ENCODE peak calls at places on chromosomes 16 and 17, in six cellular contexts. Z, K, T, B, Y and Q are unnamed samples. For H3K36me3, the result is how much of the 10 kb centered on the place peaks cover.

GRCh38 chr17:44502598-44503079 is 567 bp downstream of the GPATCH8 start:
- DNase-seq in Z (peak), K (peak), T (no peak), B (no peak), Y (no peak), Q (no peak)

GRCh38 chr16:61792194-61792904 is 243.9 kb downstream of the CDH8 start:
- DNase-seq in Z (no peak), K (no peak), T (no peak), B (no peak), Y (no peak), Q (no peak)

GRCh38 chr16:81541314-81541713 is 96.7 kb downstream of the CMIP start:
- DNase-seq in Z (no peak), K (no peak), T (no peak), B (no peak), Y (no peak), Q (no peak)

GRCh38 chr17:76855105-76855504 is 13.1 kb upstream of the MGAT5B start:
- DNase-seq in Z (no peak), K (no peak), T (no peak), B (no peak), Y (no peak), Q (no peak)

GRCh38 chr17:44083250-44083849 is 12.8 kb downstream of the G6PC3 start:
- DNase-seq in Z (no peak), K (no peak), T (no peak), B (no peak), Y (no peak), Q (no peak)

GRCh38 chr17:27552467-27552779 is 78.6 kb upstream of the LGALS9 start:
- DNase-seq in Z (no peak), K (peak), T (no peak), B (no peak), Y (no peak), Q (no peak)

GRCh38 chr16:4319454-4319853 is 3.6 kb downstream of the GLIS2 start:
- DNase-seq in Z (no peak), K (no peak), T (no peak), B (no peak), Y (no peak), Q (peak)

GRCh38 chr16:9808210-9808609 is 374.0 kb downstream of the GRIN2A start:
- DNase-seq in Z (no peak), K (no peak), T (no peak), B (no peak), Y (no peak), Q (no peak)

GRCh38 chr17:6986676-6987075 is 9.2 kb upstream of the ALOX12 start:
- DNase-seq in Z (no peak), K (no peak), T (no peak), B (no peak), Y (no peak), Q (no peak)

GRCh38 chr17:3963214-3964201 is 729 bp downstream of the ATP2A3 start:
- DNase-seq in Z (no peak), K (peak), T (no peak), B (peak), Y (no peak), Q (no peak)

GRCh38 chr16:60907645-60908044 is 1128.6 kb downstream of the CDH8 start:
- DNase-seq in Z (no peak), K (no peak), T (no peak), B (no peak), Y (no peak), Q (no peak)

GRCh38 chr16:27367463-27368357 is 34.3 kb upstream of the IL21R start:
- DNase-seq in Z (peak), K (peak), T (peak), B (peak), Y (peak), Q (peak)

GRCh38 chr16:77468831-77469230 is 34.0 kb upstream of the ADAMTS18 start:
- DNase-seq in Z (no peak), K (no peak), T (no peak), B (no peak), Y (no peak), Q (no peak)

GRCh38 chr16:67758006-67758405 is 38.9 kb upstream of the GFOD2 start:
- DNase-seq in Z (no peak), K (no peak), T (no peak), B (no peak), Y (no peak), Q (no peak)

GRCh38 chr17:82806645-82807044 is 33.2 kb downstream of the ZNF750 start:
- DNase-seq in Z (no peak), K (no peak), T (no peak), B (no peak), Y (no peak), Q (no peak)

GRCh38 chr17:48483471-48484131 is 47.2 kb downstream of the HOXB1 start:
- DNase-seq in Z (no peak), K (no peak), T (no peak), B (no peak), Y (no peak), Q (no peak)

GRCh38 chr17:2059125-2059836 is 4.4 kb downstream of the HIC1 start:
- DNase-seq in Z (no peak), K (no peak), T (no peak), B (no peak), Y (no peak), Q (no peak)

GRCh38 chr16:1458336-1458976 is 14.1 kb upstream of the CCDC154 start:
- DNase-seq in Z (no peak), K (no peak), T (no peak), B (no peak), Y (no peak), Q (no peak)

GRCh38 chr16:31377210-31377903 is 15.8 kb upstream of the ITGAD start:
- DNase-seq in Z (no peak), K (peak), T (no peak), B (no peak), Y (no peak), Q (no peak)

GRCh38 chr17:59423903-59424302 is 92.4 kb downstream of the YPEL2 start:
- DNase-seq in Z (no peak), K (no peak), T (no peak), B (no peak), Y (no peak), Q (no peak)

GRCh38 chr17:61862105-61862574 is 1.2 kb downstream of the BRIP1 start:
- DNase-seq in Z (no peak), K (no peak), T (no peak), B (no peak), Y (no peak), Q (no peak)

GRCh38 chr17:1515640-1516402 is 591 bp downstream of the INPP5K start:
- DNase-seq in Z (no peak), K (peak), T (no peak), B (no peak), Y (no peak), Q (no peak)

GRCh38 chr16:4231367-4231766 is 10.5 kb downstream of the SRL start:
- DNase-seq in Z (no peak), K (no peak), T (no peak), B (no peak), Y (no peak), Q (no peak)

GRCh38 chr16:19744670-19745069 is 26.6 kb downstream of the IQCK start:
- DNase-seq in Z (no peak), K (peak), T (no peak), B (no peak), Y (no peak), Q (no peak)

GRCh38 chr17:38625482-38625881 is 19.7 kb upstream of the SRCIN1 start:
- DNase-seq in Z (no peak), K (no peak), T (no peak), B (no peak), Y (no peak), Q (no peak)

DNA sequence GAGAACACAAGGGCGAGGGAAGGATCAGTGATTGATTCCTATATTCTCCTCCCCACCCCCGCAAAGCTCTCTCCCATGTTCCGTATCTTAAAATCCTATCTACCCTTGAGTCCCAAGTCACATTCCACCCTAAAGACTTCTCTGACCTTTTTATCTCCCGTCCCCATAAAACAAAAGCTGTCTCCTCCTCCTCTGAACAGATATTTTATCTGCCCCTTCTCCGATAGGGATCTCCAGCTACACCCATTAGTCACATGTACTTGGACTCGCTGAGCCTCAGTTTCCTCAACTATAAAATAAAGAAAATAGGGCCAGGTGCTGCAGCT is 12.8 kb downstream of the GGA2 start:
- DNase-seq in Z (no peak), K (no peak), T (no peak), B (no peak), Y (no peak), Q (no peak)
- H3K36me3 ChIP-seq in Z (under half), K (under half), T (under half), B (under half), Y (under half), Q (under half)

GRCh38 chr17:60522889-60523626 is 3.0 kb downstream of the APPBP2 start:
- DNase-seq in Z (no peak), K (no peak), T (no peak), B (no peak), Y (no peak), Q (no peak)
- H3K4me3 ChIP-seq in Z (no peak), K (no peak), T (no peak), B (no peak), Y (no peak), Q (no peak)

GRCh38 chr17:78836420-78837021 is 4.1 kb downstream of the USP36 start:
- DNase-seq in Z (peak), K (no peak), T (no peak), B (no peak), Y (no peak), Q (no peak)
- H3K36me3 ChIP-seq in Z (half or more), K (under half), T (under half), B (under half), Y (under half), Q (half or more)

GRCh38 chr17:35242805-35243458 is at the start of gene SLFN5:
- DNase-seq in Z (peak), K (peak), T (peak), B (peak), Y (peak), Q (peak)

GRCh38 chr17:35242158-35242804 is 591 bp upstream of the SLFN5 start:
- DNase-seq in Z (peak), K (peak), T (peak), B (peak), Y (peak), Q (peak)

GRCh38 chr17:35240861-35241260 is 2.0 kb upstream of the SLFN5 start:
- DNase-seq in Z (no peak), K (no peak), T (no peak), B (no peak), Y (no peak), Q (no peak)

GRCh38 chr17:35239823-35240222 is 3.0 kb upstream of the SLFN5 start:
- DNase-seq in Z (no peak), K (no peak), T (no peak), B (no peak), Y (no peak), Q (no peak)

DNA sequence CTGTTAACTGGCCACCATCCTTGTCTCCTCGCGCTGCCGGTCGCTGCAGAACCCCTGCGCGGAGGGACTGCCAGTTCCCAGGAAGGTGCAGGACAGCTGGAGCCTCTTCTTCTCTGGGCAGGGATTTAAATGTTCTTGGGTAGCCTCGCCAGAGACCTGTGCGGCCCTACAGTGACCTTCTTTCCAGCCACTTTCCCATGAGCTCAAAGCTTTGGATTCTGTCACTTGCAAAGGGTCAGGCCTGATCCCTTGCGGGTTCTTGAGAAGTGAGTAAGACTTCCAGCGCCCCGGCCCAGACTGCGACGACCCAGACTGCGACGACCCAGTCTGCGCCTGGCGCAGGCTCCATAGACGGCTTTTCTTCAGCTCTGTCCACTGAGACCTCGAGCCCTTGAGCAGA is 1.4 kb upstream of the SLFN5 start:
- DNase-seq in Z (no peak), K (no peak), T (no peak), B (no peak), Y (no peak), Q (peak)
- H3K4me3 ChIP-seq in Z (no peak), K (peak), T (peak), B (peak), Y (no peak), Q (peak)

DNA sequence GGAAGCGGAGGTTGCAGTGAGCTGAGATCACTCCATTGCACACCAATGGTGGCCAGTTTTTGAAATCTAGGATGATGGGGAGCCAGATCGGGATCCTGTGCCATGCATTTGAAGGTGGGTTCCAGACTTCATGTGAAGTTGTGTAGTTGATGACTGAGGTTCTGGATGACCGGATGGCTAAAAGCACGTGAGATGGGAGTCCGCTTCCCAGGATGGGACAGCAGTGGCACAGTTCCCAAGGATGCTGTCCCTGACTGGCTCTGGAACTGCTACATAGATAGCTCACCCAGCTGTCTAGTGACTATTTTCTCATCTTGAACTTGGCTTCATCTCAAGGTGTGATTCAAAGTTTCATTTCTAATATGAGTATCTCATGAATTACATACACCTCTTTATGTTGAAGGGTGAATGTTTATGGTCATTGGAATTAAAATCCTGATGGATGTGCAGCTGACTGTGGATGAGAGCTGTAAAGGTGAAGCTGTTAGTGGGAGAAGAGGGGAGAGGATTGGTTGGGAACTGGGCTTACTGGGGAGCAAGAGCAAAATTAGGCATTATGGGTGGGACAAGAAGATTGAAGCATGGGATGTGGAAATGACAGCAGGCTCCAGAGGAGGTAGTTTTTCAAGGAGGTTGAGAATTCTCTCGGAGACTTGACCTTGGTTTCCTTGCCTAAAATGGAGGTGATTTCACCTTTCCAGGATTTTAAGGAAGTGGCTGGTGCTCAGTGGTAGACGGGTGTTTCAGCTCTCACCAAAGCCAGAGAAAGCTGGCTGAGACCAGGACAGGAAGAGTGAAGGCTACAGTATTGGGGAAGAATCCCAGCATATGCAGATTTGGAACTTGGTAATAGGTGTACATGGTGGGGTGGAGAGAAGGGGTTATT is 8.2 kb downstream of the TUFM start:
- DNase-seq in Z (no peak), K (no peak), T (no peak), B (no peak), Y (no peak), Q (no peak)
- H3K36me3 ChIP-seq in Z (half or more), K (under half), T (under half), B (half or more), Y (under half), Q (under half)

GRCh38 chr16:85285681-85286065 is 173.4 kb upstream of the CIBAR2 start:
- DNase-seq in Z (no peak), K (no peak), T (no peak), B (no peak), Y (no peak), Q (no peak)

GRCh38 chr16:85288869-85289660 is 176.8 kb upstream of the CIBAR2 start:
- DNase-seq in Z (no peak), K (peak), T (no peak), B (no peak), Y (no peak), Q (peak)

GRCh38 chr16:85288341-85288868 is 176.1 kb upstream of the CIBAR2 start:
- DNase-seq in Z (no peak), K (no peak), T (no peak), B (no peak), Y (no peak), Q (no peak)

GRCh38 chr16:85286066-85286712 is 173.9 kb upstream of the CIBAR2 start:
- DNase-seq in Z (no peak), K (no peak), T (peak), B (no peak), Y (no peak), Q (peak)

GRCh38 chr16:85286970-85287814 is 174.9 kb upstream of the CIBAR2 start:
- DNase-seq in Z (peak), K (no peak), T (peak), B (no peak), Y (no peak), Q (no peak)
- H3K4me3 ChIP-seq in Z (no peak), K (no peak), T (peak), B (no peak), Y (no peak), Q (peak)

GRCh38 chr17:74769856-74770497 is 6.2 kb downstream of the NAT9 start:
- DNase-seq in Z (no peak), K (peak), T (no peak), B (no peak), Y (no peak), Q (no peak)

GRCh38 chr17:74773414-74773813 is 2.7 kb downstream of the NAT9 start:
- DNase-seq in Z (no peak), K (no peak), T (no peak), B (no peak), Y (no peak), Q (no peak)

GRCh38 chr17:74770498-74771318 is 5.4 kb downstream of the NAT9 start:
- DNase-seq in Z (peak), K (peak), T (peak), B (no peak), Y (no peak), Q (peak)

GRCh38 chr17:74772071-74772470 is 4.1 kb downstream of the NAT9 start:
- DNase-seq in Z (no peak), K (peak), T (no peak), B (no peak), Y (no peak), Q (no peak)

DNA sequence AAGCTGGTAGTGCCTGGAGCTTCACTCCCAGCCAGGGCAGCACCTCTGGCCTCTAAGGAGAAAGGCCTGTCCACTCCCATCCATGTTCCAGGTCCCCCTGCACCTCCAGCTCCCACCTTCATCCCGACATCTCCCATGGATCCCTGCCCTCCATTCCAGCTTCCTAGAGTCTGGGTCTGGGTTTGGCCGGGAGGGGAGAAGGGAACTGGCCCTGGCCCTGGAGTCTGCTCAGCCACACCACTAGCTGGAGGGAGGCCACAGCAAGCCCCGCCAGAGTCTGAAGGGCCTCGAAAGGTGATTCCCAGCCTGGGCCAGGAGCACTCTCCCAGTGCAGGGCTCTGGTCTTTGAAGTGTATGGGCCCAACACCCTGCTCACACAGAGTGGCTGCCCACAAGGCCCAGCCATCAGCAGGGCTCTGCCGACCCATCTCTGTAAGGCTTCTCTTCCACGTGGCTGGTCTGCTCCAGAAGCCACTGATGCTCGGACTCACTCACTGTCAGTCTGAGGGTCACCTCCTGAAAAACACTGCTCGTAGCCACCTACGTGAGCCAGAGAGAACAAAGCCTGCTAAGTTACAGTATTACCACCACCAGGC is 4.7 kb downstream of the NAT9 start:
- DNase-seq in Z (no peak), K (no peak), T (no peak), B (no peak), Y (no peak), Q (no peak)
- H3K36me3 ChIP-seq in Z (under half), K (under half), T (under half), B (under half), Y (under half), Q (under half)

GRCh38 chr17:512926-513325 is 160.3 kb upstream of the RPH3AL start:
- DNase-seq in Z (no peak), K (no peak), T (no peak), B (no peak), Y (no peak), Q (peak)

GRCh38 chr17:510223-510917 is 157.8 kb upstream of the RPH3AL start:
- DNase-seq in Z (no peak), K (no peak), T (no peak), B (no peak), Y (no peak), Q (no peak)

GRCh38 chr17:512311-512710 is 159.7 kb upstream of the RPH3AL start:
- DNase-seq in Z (no peak), K (no peak), T (no peak), B (no peak), Y (no peak), Q (no peak)

GRCh38 chr17:511833-512251 is 159.2 kb upstream of the RPH3AL start:
- DNase-seq in Z (no peak), K (no peak), T (no peak), B (no peak), Y (no peak), Q (no peak)

GRCh38 chr17:511001-511690 is 158.5 kb upstream of the RPH3AL start:
- DNase-seq in Z (no peak), K (no peak), T (no peak), B (no peak), Y (no peak), Q (no peak)
- H3K4me3 ChIP-seq in Z (no peak), K (no peak), T (no peak), B (no peak), Y (no peak), Q (no peak)